ENCODE peak calls at places on chromosomes 2 and 18, in ten cellular contexts. P is GF-D8; Z is posterior cingulate gyrus; S is iPS-NIHi11; N is NCI-H1105; L is T-cell; Q is HAP-1; J is activated naive CD8-positive, alpha-beta T cell treated with anti-CD3 and anti-CD28 coated beads, Interleukin-2, amount 10 ng/mL, durations not matched to agents 7 days and 5 days; A is AG04450; F is AG04449. V is an unnamed sample.

GRCh38 chr2:46913471-46914381 is 1.9 kb downstream of the MCFD2 start:
- DNase-seq in S (no peak), Z (no peak), J (no peak), F (no peak), L (no peak), P (peak; percentile 6), A (no peak), N (no peak), Q (no peak), V (no peak)

GRCh38 chr2:237660381-237660900 is 33.1 kb downstream of the LRRFIP1 start:
- DNase-seq in F (no peak), Q (no peak), J (no peak), N (no peak), S (no peak), Z (no peak), A (no peak), L (no peak), P (no peak), V (no peak)

GRCh38 chr18:13545514-13545913 is 180.8 kb downstream of the FAM210A start:
- DNase-seq in N (no peak), F (no peak), P (no peak), A (no peak), Q (no peak), J (no peak), L (no peak), Z (no peak), S (no peak), V (no peak)

GRCh38 chr18:8735274-8735673 is 29.9 kb downstream of the MTCL1 start:
- DNase-seq in S (no peak), Q (no peak), L (no peak), A (no peak), J (no peak), N (no peak), P (no peak), F (no peak), Z (no peak), V (no peak)

GRCh38 chr2:235264512-235264911 is 229.3 kb upstream of the AGAP1 start:
- DNase-seq in N (no peak), A (no peak), S (no peak), Q (no peak), Z (no peak), F (no peak), L (no peak), P (no peak), J (no peak), V (no peak)

GRCh38 chr2:172552547-172553291 is 3.2 kb upstream of the PDK1 start:
- DNase-seq in S (no peak), A (peak; percentile 69), L (no peak), Q (no peak), Z (no peak), N (no peak), J (no peak), F (peak; percentile 62), P (no peak), V (peak; percentile 27)

GRCh38 chr2:153872311-153873061 is 764 bp downstream of the GALNT13 start:
- DNase-seq in P (no peak), J (no peak), S (peak; percentile 8), Z (peak; percentile 18), N (no peak), Q (peak; percentile 8), F (no peak), A (no peak), L (no peak), V (no peak)

GRCh38 chr2:207282916-207283315 is 117.2 kb upstream of the KLF7 start:
- DNase-seq in N (no peak), J (no peak), L (no peak), S (no peak), F (no peak), Q (no peak), P (no peak), A (no peak), Z (no peak), V (peak; percentile 94)

V was measured in foreskin melanocyte.